ENCODE peak calls at places on chromosomes 7 and 10, in seven cellular contexts. W, N, C, V, H, G and M are unnamed samples. For H3K9me3, the result is how much of the 10 kb centered on the place peaks cover.

GRCh38 chr10:64574371-64574770 is 1053.2 kb downstream of the REEP3 start:
- DNase-seq in W (no peak), V (no peak), C (no peak), G (no peak), H (no peak), N (no peak), M (no peak)

GRCh38 chr10:31952066-31952465 is 23.4 kb upstream of the ARHGAP12 start:
- DNase-seq in W (no peak), N (no peak), G (no peak), V (no peak), C (no peak), H (no peak), M (no peak)

GRCh38 chr10:5942471-5942870 is 34.9 kb downstream of the IL15RA start:
- DNase-seq in V (no peak), W (peak), H (peak), C (peak), G (no peak), N (peak), M (no peak)

GRCh38 chr10:3647074-3647473 is 137.9 kb downstream of the KLF6 start:
- DNase-seq in N (no peak), V (no peak), C (no peak), W (no peak), G (no peak), H (no peak), M (no peak)

GRCh38 chr7:127021019-127021738 is 231.6 kb downstream of the GRM8 start:
- DNase-seq in N (no peak), G (no peak), H (no peak), V (no peak), C (no peak), W (no peak), M (no peak)

GRCh38 chr10:49177391-49178355 is 10.5 kb downstream of the TMEM273 start:
- DNase-seq in G (peak), W (no peak), C (no peak), N (no peak), V (peak), H (peak), M (no peak)

GRCh38 chr7:129875745-129876411 is 76.9 kb downstream of the UBE2H start:
- DNase-seq in V (peak), G (peak), H (no peak), C (no peak), N (no peak), W (no peak), M (no peak)

GRCh38 chr10:47225928-47226645 is 73.9 kb upstream of the GDF10 start:
- DNase-seq in N (no peak), W (no peak), G (no peak), H (no peak), V (no peak), C (no peak), M (no peak)

GRCh38 chr7:74498996-74499834 is 45.5 kb downstream of the GTF2IRD1 start:
- DNase-seq in W (no peak), H (no peak), G (no peak), N (no peak), C (no peak), V (peak), M (no peak)

GRCh38 chr7:281637-282036 is 8.3 kb upstream of the FOXL3 start:
- DNase-seq in G (no peak), H (no peak), W (no peak), V (no peak), C (peak), N (no peak), M (no peak)

GRCh38 chr7:128894101-128894440 is 16.4 kb downstream of the KCP start:
- DNase-seq in G (no peak), C (no peak), V (no peak), N (no peak), W (no peak), H (no peak), M (no peak)

GRCh38 chr10:24437302-24437701 is 228.4 kb downstream of the KIAA1217 start:
- DNase-seq in W (no peak), V (no peak), H (no peak), C (no peak), G (no peak), N (no peak), M (no peak)

GRCh38 chr10:71431945-71432905 is 35.5 kb downstream of the CDH23 start:
- DNase-seq in H (no peak), V (no peak), C (no peak), N (no peak), W (no peak), G (no peak), M (no peak)

GRCh38 chr10:71150811-71151210 is 61.6 kb upstream of the UNC5B start:
- DNase-seq in V (no peak), N (no peak), G (no peak), C (no peak), W (no peak), H (no peak), M (no peak)

GRCh38 chr7:70032673-70033072 is 434.4 kb downstream of the AUTS2 start:
- DNase-seq in W (no peak), G (no peak), C (no peak), N (no peak), H (no peak), V (no peak), M (no peak)

GRCh38 chr10:44581996-44582395 is 197.1 kb upstream of the CXCL12 start:
- DNase-seq in H (no peak), G (no peak), C (no peak), N (peak), W (no peak), V (no peak), M (no peak)

GRCh38 chr7:50450691-50451051 is 521 bp upstream of the FIGNL1 start:
- DNase-seq in N (peak), C (peak), V (peak), H (no peak), W (no peak), G (no peak), M (no peak)

GRCh38 chr7:45570797-45571196 is 3.4 kb upstream of the ADCY1 start:
- DNase-seq in H (no peak), C (no peak), V (no peak), N (no peak), W (no peak), G (no peak), M (no peak)

GRCh38 chr7:57821438-57822382 is 371.7 kb downstream of the ZNF716 start:
- DNase-seq in G (no peak), N (peak), W (no peak), V (no peak), C (no peak), H (no peak), M (no peak)

GRCh38 chr7:24504040-24504439 is 69.2 kb upstream of the PALS2 start:
- DNase-seq in N (no peak), H (no peak), G (no peak), C (no peak), V (no peak), W (no peak), M (no peak)

GRCh38 chr10:79063661-79064490 is 4.9 kb upstream of the ZMIZ1 start:
- DNase-seq in C (peak), H (peak), G (no peak), N (no peak), V (no peak), W (peak), M (no peak)

GRCh38 chr10:120824864-120825263 is 26.3 kb upstream of the WDR11 start:
- DNase-seq in H (peak), W (no peak), N (no peak), G (no peak), C (no peak), V (peak), M (no peak)

GRCh38 chr7:130334274-130334673 is 10.3 kb upstream of the CPA5 start:
- DNase-seq in C (no peak), H (no peak), V (peak), G (peak), N (no peak), W (no peak), M (no peak)

GRCh38 chr10:110360857-110361474 is 56.2 kb upstream of the SMNDC1 start:
- DNase-seq in V (no peak), H (no peak), N (no peak), G (no peak), C (no peak), W (no peak), M (no peak)

GRCh38 chr7:45421096-45421495 is 153.1 kb upstream of the ADCY1 start:
- DNase-seq in V (peak), C (no peak), W (no peak), H (no peak), G (peak), N (no peak), M (no peak)

GRCh38 chr7:83655951-83656556 is 7.1 kb upstream of the SEMA3E start:
- DNase-seq in H (peak), N (no peak), V (peak), W (no peak), G (peak), C (no peak), M (no peak)

GRCh38 chr7:131764143-131764795 is 207.8 kb upstream of the PODXL start:
- DNase-seq in C (no peak), H (no peak), N (no peak), G (no peak), V (no peak), W (no peak), M (no peak)

GRCh38 chr10:14838582-14839304 is 637 bp downstream of the HSPA14 start:
- DNase-seq in C (peak), G (no peak), W (peak), N (peak), V (peak), H (peak), M (peak)

GRCh38 chr10:1737222-1738061 is at the start of gene ADARB2:
- DNase-seq in C (peak), V (no peak), N (peak), G (no peak), H (no peak), W (no peak), M (no peak)

GRCh38 chr7:2820508-2820934 is 23.6 kb downstream of the GNA12 start:
- DNase-seq in N (no peak), C (no peak), H (peak), G (peak), W (peak), V (peak), M (no peak)

GRCh38 chr10:46264737-46265368 is 21.9 kb upstream of the ANTXRL start:
- DNase-seq in H (peak), W (no peak), N (peak), V (no peak), G (no peak), C (no peak), M (no peak)

GRCh38 chr10:110618206-110618605 is 25.9 kb upstream of the RBM20 start:
- DNase-seq in W (no peak), C (no peak), H (no peak), G (no peak), N (no peak), V (no peak), M (no peak)

GRCh38 chr10:78551184-78552005 is 517.4 kb upstream of the ZMIZ1 start:
- DNase-seq in C (no peak), V (no peak), W (no peak), G (no peak), N (no peak), H (no peak), M (no peak)

GRCh38 chr10:68784476-68784875 is 42.9 kb upstream of the STOX1 start:
- DNase-seq in V (peak), H (no peak), W (no peak), G (peak), N (no peak), C (no peak), M (no peak)

GRCh38 chr10:26468291-26468690 is 30.1 kb downstream of the APBB1IP start:
- DNase-seq in W (no peak), V (no peak), C (no peak), G (no peak), H (no peak), N (no peak), M (no peak)

GRCh38 chr7:130092598-130092997 is 22.3 kb downstream of the KLHDC10 start:
- DNase-seq in W (no peak), V (no peak), H (no peak), C (no peak), G (no peak), N (no peak), M (no peak)

GRCh38 chr10:95308389-95309302 is 17.8 kb upstream of the PDLIM1 start:
- DNase-seq in C (peak), G (peak), W (peak), V (peak), N (no peak), H (peak), M (no peak)

GRCh38 chr7:69166979-69167516 is 431.2 kb upstream of the AUTS2 start:
- DNase-seq in W (no peak), N (no peak), V (no peak), C (no peak), G (no peak), H (no peak), M (no peak)

GRCh38 chr10:97498841-97499560 is at the start of gene UBTD1:
- DNase-seq in G (peak), H (peak), C (peak), V (peak), N (peak), W (peak), M (peak)

GRCh38 chr10:74991435-74991834 is 120.0 kb upstream of the SAMD8 start:
- DNase-seq in V (peak), W (no peak), G (no peak), C (no peak), H (no peak), N (no peak), M (no peak)
- TF ChIP-seq CTCF in V (peak), W (no peak), G (peak), C (no peak), H (peak), N (peak), M (peak)

DNA sequence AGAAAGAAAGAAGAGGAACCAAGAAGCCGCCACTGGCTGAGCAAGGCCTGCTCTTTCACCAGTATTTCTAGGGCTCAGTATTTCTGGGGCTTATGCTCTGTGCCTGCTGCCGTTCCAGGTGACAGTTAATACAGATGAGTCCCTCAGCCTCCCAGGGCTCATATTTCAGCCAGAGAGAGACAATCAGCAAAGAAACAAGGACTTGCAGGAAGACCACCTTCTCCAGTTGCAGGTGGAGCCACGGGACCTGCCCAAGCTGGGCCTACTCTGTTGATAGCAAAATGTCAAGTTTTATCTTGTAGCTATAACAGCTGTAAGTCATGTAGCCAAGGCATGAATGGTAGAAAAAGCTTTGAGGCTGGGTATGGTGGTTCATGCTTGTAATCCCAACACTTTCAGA is 42.7 kb downstream of the NPTX2 start:
- DNase-seq in N (no peak), G (no peak), C (no peak), H (no peak), V (no peak), W (no peak), M (no peak)
- H3K9me3 ChIP-seq in N (under half), G (under half), C (under half), H (under half), V (under half), W (under half), M (under half)

DNA sequence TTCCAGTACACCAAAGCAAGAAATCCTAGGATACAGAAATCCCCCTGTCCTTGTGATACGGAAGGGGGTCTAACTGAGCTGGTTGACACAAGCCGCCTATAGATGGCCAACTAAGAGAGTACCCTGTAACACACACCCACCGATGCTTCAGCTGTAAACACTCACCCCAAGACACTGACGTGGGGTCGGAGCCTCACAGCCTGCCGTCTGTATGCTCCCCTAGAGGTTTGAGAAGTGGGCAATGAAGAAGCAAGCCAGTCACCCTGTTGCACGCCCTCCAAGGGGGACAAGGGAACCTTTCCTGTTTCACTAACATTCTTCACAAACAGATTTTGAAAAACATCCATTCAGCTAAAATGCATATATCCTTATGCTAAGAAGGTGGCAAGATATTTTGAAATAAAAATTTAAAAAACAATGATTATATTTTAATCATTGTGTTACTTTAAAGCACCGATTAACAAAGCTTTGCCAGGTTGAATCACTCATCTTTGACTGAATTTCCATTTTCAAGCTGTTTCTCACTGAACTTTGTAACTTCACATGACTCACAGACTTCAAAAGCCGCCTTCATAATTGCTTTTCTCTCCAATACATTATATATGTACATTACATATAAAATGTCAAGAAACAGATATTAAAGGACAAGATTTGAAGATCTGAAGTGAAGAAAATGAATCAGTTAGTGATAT is 329.3 kb downstream of the ARL4A start:
- DNase-seq in C (no peak), G (peak), N (no peak), W (no peak), V (no peak), H (no peak), M (no peak)
- H3K27ac ChIP-seq in C (no peak), G (no peak), N (no peak), W (no peak), V (no peak), H (peak), M (no peak)

DNA sequence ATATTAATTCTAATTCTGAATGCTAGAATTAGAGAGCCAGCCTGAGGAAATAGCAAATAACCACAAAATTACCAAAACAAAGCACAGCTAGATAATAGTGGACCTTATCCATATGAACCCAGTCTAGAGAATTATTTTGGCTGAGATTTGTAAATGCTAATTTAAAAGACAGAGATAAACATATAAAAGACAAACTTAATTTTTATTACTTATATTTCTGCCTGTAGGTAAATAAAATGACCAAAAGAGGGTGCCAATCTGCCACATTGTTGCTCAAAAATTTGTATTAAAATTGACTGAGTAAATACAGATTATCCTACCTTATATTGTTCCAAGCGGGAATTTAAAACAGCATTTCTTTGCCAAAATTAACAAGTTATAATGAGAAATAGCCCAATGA is 20.2 kb downstream of the RTKN2 start:
- DNase-seq in V (peak), H (no peak), G (peak), C (no peak), N (no peak), W (no peak), M (no peak)
- TF ChIP-seq CTCF in V (peak), H (no peak), G (peak), C (no peak), N (no peak), W (no peak), M (no peak)